ENCODE peak calls at places on chromosomes 12 and 14, in seven cellular contexts. F is GM23338, T is GM23248, Q is PC-3, Z is OCI-LY7, C is HCT116, I is neural progenitor cell. K is an unnamed sample.

GRCh38 chr12:1595026-1595561 is 713 bp upstream of the FBXL14 start:
- DNase-seq in Z (peak; percentile 40), F (no peak), I (peak; percentile 39), C (no peak), T (peak; percentile 73), Q (no peak), K (peak; percentile 41)

GRCh38 chr12:104064842-104065441 is 611 bp downstream of the HCFC2 start:
- DNase-seq in C (no peak), F (peak; percentile 21), T (peak; percentile 65), Q (peak; percentile 18), I (peak; percentile 34), Z (peak; percentile 6), K (peak; percentile 34)

GRCh38 chr12:52264435-52264825 is 10.0 kb upstream of the KRT86 start:
- DNase-seq in C (no peak), Z (no peak), Q (no peak), I (no peak), T (no peak), F (no peak), K (no peak)

GRCh38 chr14:87944987-87945604 is 47.9 kb downstream of the GALC start:
- DNase-seq in Q (peak; percentile 66), I (peak; percentile 37), Z (peak; percentile 56), T (peak; percentile 48), C (peak; percentile 33), F (peak; percentile 64), K (peak; percentile 56)

GRCh38 chr14:99286761-99287160 is 14.8 kb upstream of the BCL11B start:
- DNase-seq in Q (no peak), F (no peak), Z (no peak), I (no peak), T (no peak), C (no peak), K (no peak)

GRCh38 chr12:130644566-130644965 is 71.5 kb downstream of the RIMBP2 start:
- DNase-seq in Z (no peak), C (no peak), Q (no peak), F (no peak), T (no peak), I (no peak), K (no peak)

GRCh38 chr14:103401223-103402214 is 16.3 kb downstream of the MARK3 start:
- DNase-seq in T (peak; percentile 91), Q (peak; percentile 40), I (peak; percentile 32), Z (no peak), F (peak; percentile 23), C (no peak), K (no peak)

GRCh38 chr12:132606466-132606865 is 3.9 kb downstream of the LRCOL1 start:
- DNase-seq in T (peak; percentile 50), Z (no peak), F (no peak), Q (no peak), I (no peak), C (no peak), K (no peak)

GRCh38 chr14:61477845-61478438 is 156.6 kb downstream of the PRKCH start:
- DNase-seq in Z (peak; percentile 82), Q (peak; percentile 91), F (no peak), C (peak; percentile 40), I (no peak), T (peak; percentile 64), K (no peak)

GRCh38 chr14:106417224-106418049 is 891.1 kb downstream of the TMEM121 start:
- DNase-seq in Z (peak; percentile 82), Q (no peak), T (peak; percentile 14), C (peak; percentile 3), F (peak; percentile 74), I (peak; percentile 15), K (peak; percentile 8)

GRCh38 chr14:62081012-62081612 is 318.9 kb downstream of the SNAPC1 start:
- DNase-seq in Z (peak; percentile 90), Q (no peak), I (no peak), F (no peak), C (no peak), T (no peak), K (no peak)

GRCh38 chr12:124698211-124698997 is 131.0 kb upstream of the NCOR2 start:
- DNase-seq in C (no peak), F (no peak), Q (no peak), Z (no peak), I (no peak), T (peak; percentile 69), K (no peak)

GRCh38 chr12:122834921-122835692 is at the start of gene HIP1R:
- DNase-seq in Z (peak; percentile 69), F (peak; percentile 59), T (peak; percentile 61), C (peak; percentile 16), Q (peak; percentile 27), I (peak; percentile 82), K (peak; percentile 71)

GRCh38 chr12:50918584-50919316 is 33.6 kb upstream of the HIGD1C start:
- DNase-seq in C (no peak), I (no peak), Q (no peak), Z (no peak), T (no peak), F (no peak), K (no peak)

GRCh38 chr14:52700701-52701172 is 5.4 kb upstream of the ERO1A start:
- DNase-seq in C (peak; percentile 66), Z (no peak), I (no peak), Q (peak; percentile 96), T (no peak), F (no peak), K (peak; percentile 46)

GRCh38 chr12:83093426-83093825 is 406.7 kb downstream of the TMTC2 start:
- DNase-seq in Z (no peak), C (no peak), I (no peak), Q (no peak), T (no peak), F (no peak), K (no peak)

GRCh38 chr12:13204428-13204827 is 7.9 kb downstream of the EMP1 start:
- DNase-seq in F (peak; percentile 29), I (peak; percentile 21), Z (no peak), Q (no peak), T (peak; percentile 66), C (no peak), K (no peak)

GRCh38 chr12:80807640-80808288 is 91.1 kb downstream of the MYF5 start:
- DNase-seq in Z (no peak), T (peak; percentile 2), F (no peak), C (no peak), Q (peak; percentile 6), I (no peak), K (no peak)

GRCh38 chr12:92075425-92075891 is 70.2 kb downstream of the BTG1 start:
- DNase-seq in T (peak; percentile 65), Z (no peak), C (no peak), F (no peak), Q (no peak), I (peak; percentile 54), K (no peak)

GRCh38 chr12:106740813-106741212 is 33.7 kb upstream of the RIC8B start:
- DNase-seq in I (no peak), T (no peak), Z (no peak), C (no peak), F (no peak), Q (no peak), K (no peak)

GRCh38 chr12:123126294-123127144 is 24.4 kb downstream of the PITPNM2 start:
- DNase-seq in Z (no peak), Q (peak; percentile 97), F (no peak), T (peak; percentile 97), I (no peak), C (peak; percentile 69), K (peak; percentile 84)

GRCh38 chr14:79581912-79582576 is 629.3 kb downstream of the DIO2 start:
- DNase-seq in Q (peak; percentile 20), C (no peak), F (no peak), T (peak; percentile 18), I (no peak), Z (no peak), K (no peak)

GRCh38 chr14:67513631-67514108 is 19.4 kb upstream of the PLEKHH1 start:
- DNase-seq in T (no peak), F (no peak), I (no peak), Z (peak; percentile 27), C (no peak), Q (no peak), K (peak; percentile 61)

DNA sequence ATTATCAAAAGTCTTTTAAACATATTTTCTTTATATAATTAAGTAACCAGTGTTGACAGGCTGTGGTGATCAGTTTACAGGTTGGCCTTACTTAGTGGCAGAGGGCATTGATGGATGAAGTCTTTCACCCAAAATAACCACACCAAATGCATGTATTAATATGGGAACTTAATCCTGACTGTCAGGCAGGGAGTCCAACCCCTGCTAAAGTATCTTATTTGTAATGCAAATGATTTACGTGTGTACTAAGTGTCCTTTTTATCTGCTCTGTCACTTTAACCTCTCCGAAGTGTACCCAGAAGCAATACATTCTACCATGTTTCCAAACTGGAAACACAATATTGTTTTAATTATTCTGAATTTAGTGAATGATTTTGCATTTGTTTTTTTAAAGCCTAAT is 1.4 kb downstream of the MYBPC1 start:
- DNase-seq in F (no peak), Q (no peak), C (no peak), I (peak; percentile 4), T (no peak), Z (no peak), K (no peak)
- TF ChIP-seq EZH2phosphoT487 in F (no peak), Q (no peak), C (no peak), I (no peak), T (no peak), Z (no peak), K (no peak)

DNA sequence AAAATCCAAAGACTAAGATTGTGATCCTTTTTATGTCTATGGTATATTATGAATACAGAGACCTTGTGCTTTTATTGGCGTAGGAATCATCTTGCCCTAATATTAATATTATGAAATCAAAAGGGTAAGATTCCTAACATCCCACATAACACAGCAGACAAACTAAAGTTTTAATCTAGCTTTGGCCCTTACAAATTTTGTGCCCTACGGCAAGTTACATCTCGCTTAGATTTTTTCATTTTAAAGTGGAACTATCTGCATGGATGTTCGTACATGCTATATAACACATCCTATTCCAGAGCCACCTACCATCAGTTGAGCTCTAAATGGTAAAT is 217 bp upstream of the SMIM10L1 start:
- DNase-seq in C (no peak), I (no peak), Q (no peak), Z (no peak), F (no peak), T (no peak), K (no peak)
- H3K4me1 ChIP-seq in C (peaks cover 13% of the 10 kb centered on the region), I (peaks cover 34% of the 10 kb centered on the region), Q (peaks cover 22% of the 10 kb centered on the region), Z (peaks cover 22% of the 10 kb centered on the region), F (peaks cover 16% of the 10 kb centered on the region), T (peaks cover 20% of the 10 kb centered on the region), K (peaks cover 16% of the 10 kb centered on the region)

DNA sequence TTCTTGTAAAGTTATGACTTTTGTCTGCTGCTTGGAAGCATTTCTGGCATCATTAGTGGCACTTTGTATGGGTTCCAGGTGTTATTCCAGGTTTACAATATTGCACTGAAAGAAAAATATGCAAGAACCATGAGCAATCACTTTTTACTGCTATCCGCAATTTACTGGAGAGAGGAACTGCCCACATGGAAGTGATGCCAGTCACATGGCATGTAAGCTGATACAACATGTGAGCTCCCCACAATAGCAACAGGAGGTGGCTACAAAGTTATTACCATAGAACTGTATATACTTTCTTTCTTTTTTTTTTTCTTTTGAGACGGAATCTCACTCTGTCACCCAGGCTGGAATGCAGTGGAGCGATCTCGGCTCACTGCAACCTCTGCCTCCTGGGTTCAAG is 1012.1 kb downstream of the BCL11B start:
- DNase-seq in C (no peak), T (no peak), F (no peak), Q (peak; percentile 18), I (no peak), Z (no peak), K (no peak)
- TF ChIP-seq EZH2phosphoT487 in C (no peak), T (no peak), F (no peak), Q (no peak), I (no peak), Z (no peak), K (no peak)

DNA sequence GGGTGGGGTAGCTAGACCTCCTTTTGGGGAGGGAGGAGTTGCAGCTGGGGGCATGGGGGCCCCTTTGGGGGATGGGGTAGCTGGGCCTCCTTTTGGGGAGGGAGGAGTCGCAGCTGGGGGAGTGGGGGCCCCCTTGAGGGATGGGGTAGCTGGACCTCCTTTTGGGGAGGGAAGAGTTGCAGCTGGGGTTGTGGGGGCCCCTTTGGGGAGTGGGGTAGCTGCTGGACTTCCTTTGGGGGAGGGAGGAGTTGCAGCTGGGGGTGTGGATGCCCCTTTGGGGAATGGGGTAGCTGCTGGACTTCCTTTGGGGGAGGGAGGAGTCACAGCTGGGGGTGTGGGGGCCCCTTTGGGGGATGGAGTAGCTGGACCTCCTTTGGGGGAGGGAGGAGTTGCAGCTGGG is 6.9 kb downstream of the NACA start:
- DNase-seq in F (no peak), I (no peak), Q (no peak), C (no peak), Z (no peak), T (no peak), K (no peak)
- H3K4me1 ChIP-seq in F (peaks cover 49% of the 10 kb centered on the region), I (peaks cover 40% of the 10 kb centered on the region), Q (peaks cover 29% of the 10 kb centered on the region), C (peaks cover 23% of the 10 kb centered on the region), Z (peaks cover 66% of the 10 kb centered on the region), T (peaks cover 27% of the 10 kb centered on the region), K (peaks cover 25% of the 10 kb centered on the region)